ENCODE peak calls at places on chromosomes 3 and 15, in five cellular contexts. N is GM12878, K is A549, F is HepG2, A is IMR-90. V is an unnamed sample.

GRCh38 chr3:169146112-169146665 is 517.3 kb downstream of the MECOM start:
- DNase-seq in N (no peak), K (peak), F (no peak), A (peak), V (no peak)

GRCh38 chr3:25678581-25678980 is 13.9 kb upstream of the TOP2B start:
- DNase-seq in N (no peak), K (no peak), F (no peak), A (no peak), V (no peak)

GRCh38 chr3:161266731-161267150 is 45.6 kb downstream of the NMD3 start:
- DNase-seq in N (no peak), K (no peak), F (peak), A (peak), V (no peak)

GRCh38 chr15:59997070-59997701 is 6.9 kb upstream of the FOXB1 start:
- DNase-seq in N (no peak), K (no peak), F (no peak), A (no peak), V (peak)

GRCh38 chr3:44184319-44184953 is 57.2 kb upstream of the TOPAZ1 start:
- DNase-seq in N (no peak), K (no peak), F (no peak), A (no peak), V (peak)

GRCh38 chr3:146912233-146913015 is 307.3 kb upstream of the PLSCR5 start:
- DNase-seq in N (no peak), K (no peak), F (no peak), A (no peak), V (no peak)

GRCh38 chr3:126104028-126104635 is 20.2 kb upstream of the SLC41A3 start:
- DNase-seq in N (no peak), K (no peak), F (no peak), A (no peak), V (peak)

GRCh38 chr3:195542261-195542660 is 864 bp downstream of the PPP1R2 start:
- DNase-seq in N (no peak), K (no peak), F (no peak), A (no peak), V (peak)

GRCh38 chr15:40486066-40486770 is 15.4 kb downstream of the CHST14 start:
- DNase-seq in N (no peak), K (no peak), F (no peak), A (no peak), V (no peak)

GRCh38 chr3:45551214-45552010 is 43.1 kb upstream of the LIMD1 start:
- DNase-seq in N (no peak), K (no peak), F (peak), A (peak), V (no peak)

GRCh38 chr3:115862099-115862498 is 238.8 kb downstream of the GAP43 start:
- DNase-seq in N (no peak), K (no peak), F (no peak), A (no peak), V (no peak)

GRCh38 chr3:78742041-78742440 is 1025.8 kb downstream of the ROBO1 start:
- DNase-seq in N (no peak), K (no peak), F (no peak), A (no peak), V (no peak)

GRCh38 chr3:126158016-126158911 is 22.1 kb downstream of the ALDH1L1 start:
- DNase-seq in N (no peak), K (no peak), F (no peak), A (no peak), V (no peak)

GRCh38 chr3:133366921-133367320 is 32.9 kb upstream of the BFSP2 start:
- DNase-seq in N (no peak), K (no peak), F (no peak), A (no peak), V (no peak)

GRCh38 chr3:177050466-177051237 is 146.6 kb downstream of the TBL1XR1 start:
- DNase-seq in N (no peak), K (peak), F (peak), A (peak), V (peak)

GRCh38 chr15:100043069-100043641 is 298.6 kb downstream of the ADAMTS17 start:
- DNase-seq in N (no peak), K (no peak), F (no peak), A (peak), V (no peak)

GRCh38 chr15:59420986-59421618 is 16.9 kb upstream of the FAM81A start:
- DNase-seq in N (no peak), K (no peak), F (no peak), A (peak), V (no peak)

GRCh38 chr3:124791639-124792111 is 61.4 kb downstream of the UMPS start:
- DNase-seq in N (no peak), K (no peak), F (no peak), A (peak), V (no peak)

GRCh38 chr3:132530624-132531023 is 66.4 kb upstream of the ACKR4 start:
- DNase-seq in N (no peak), K (no peak), F (no peak), A (no peak), V (no peak)

GRCh38 chr15:99440551-99441426 is 125.0 kb upstream of the MEF2A start:
- DNase-seq in N (no peak), K (no peak), F (no peak), A (no peak), V (peak)

GRCh38 chr3:40079203-40079844 is 230.2 kb upstream of the EIF1B start:
- DNase-seq in N (no peak), K (no peak), F (peak), A (peak), V (no peak)

GRCh38 chr3:10015476-10015904 is 10.7 kb upstream of the FANCD2 start:
- DNase-seq in N (no peak), K (no peak), F (no peak), A (peak), V (no peak)

GRCh38 chr3:15934389-15935195 is 136.8 kb upstream of the ANKRD28 start:
- DNase-seq in N (no peak), K (no peak), F (no peak), A (peak), V (no peak)

GRCh38 chr3:50430186-50430585 is 70.9 kb upstream of the TMEM115 start:
- DNase-seq in N (no peak), K (no peak), F (no peak), A (no peak), V (no peak)

GRCh38 chr3:130974201-130974600 is 52.4 kb downstream of the ASTE1 start:
- DNase-seq in N (no peak), K (no peak), F (no peak), A (no peak), V (no peak)

GRCh38 chr15:79673416-79674123 is 223.2 kb downstream of the MTHFS start:
- DNase-seq in N (peak), K (peak), F (no peak), A (peak), V (no peak)

GRCh38 chr3:158725348-158725966 is 6.8 kb downstream of the RARRES1 start:
- DNase-seq in N (no peak), K (peak), F (peak), A (peak), V (no peak)

GRCh38 chr3:16174976-16175901 is 759 bp downstream of the GALNT15 start:
- DNase-seq in N (no peak), K (no peak), F (no peak), A (no peak), V (no peak)

GRCh38 chr3:115784739-115785571 is 161.6 kb downstream of the GAP43 start:
- DNase-seq in N (no peak), K (no peak), F (no peak), A (peak), V (peak)

GRCh38 chr3:79018671-79019136 is 749.1 kb downstream of the ROBO1 start:
- DNase-seq in N (no peak), K (peak), F (peak), A (peak), V (peak)

GRCh38 chr3:39960515-39961403 is 151.3 kb downstream of the MYRIP start:
- DNase-seq in N (no peak), K (no peak), F (no peak), A (no peak), V (no peak)

GRCh38 chr15:100103828-100104227 is 237.9 kb downstream of the ADAMTS17 start:
- DNase-seq in N (no peak), K (no peak), F (no peak), A (no peak), V (no peak)

GRCh38 chr3:18446067-18446793 is 21.1 kb upstream of the SATB1 start:
- DNase-seq in N (no peak), K (no peak), F (no peak), A (no peak), V (no peak)
- TF ChIP-seq SMC3 in N (no peak), K (no peak), F (no peak), A (no peak), V (no peak)

DNA sequence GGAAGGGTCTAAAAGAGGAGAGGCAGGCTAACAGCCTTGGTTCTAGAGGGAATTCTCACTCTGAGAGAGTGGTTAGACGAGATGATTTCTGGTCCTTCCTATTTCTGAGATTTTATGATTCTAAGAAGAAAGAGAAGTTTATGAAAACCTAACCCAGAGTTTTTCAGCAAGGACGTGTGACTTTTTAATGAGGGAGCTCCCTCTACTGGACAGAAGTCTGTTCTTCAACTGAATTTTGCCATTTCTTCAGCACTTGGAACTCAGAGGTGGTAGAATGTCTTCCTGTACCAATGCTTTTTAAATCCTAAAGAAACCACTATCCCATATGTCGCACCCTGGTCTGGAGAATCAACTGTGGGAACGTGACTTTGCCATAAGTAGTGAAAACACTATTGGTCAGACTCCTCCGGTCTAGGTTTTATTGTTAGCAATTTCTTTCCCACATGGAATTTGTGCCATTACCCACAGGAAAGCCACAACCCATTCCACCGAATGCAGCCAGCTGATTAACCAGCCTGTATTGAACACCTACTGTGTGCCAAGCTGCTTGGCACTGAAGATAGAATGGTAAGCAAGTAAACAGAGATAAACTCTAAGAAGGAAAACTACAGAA is 199.5 kb upstream of the LMCD1 start:
- DNase-seq in N (no peak), K (peak), F (peak), A (peak), V (peak)
- TF ChIP-seq SMC3 in N (peak), K (peak), F (no peak), A (peak), V (peak)

GRCh38 chr3:136862611-136862951 is 573 bp downstream of the NCK1 start:
- DNase-seq in N (no peak), K (peak), F (peak), A (peak), V (peak)
- TF ChIP-seq SMC3 in N (no peak), K (no peak), F (no peak), A (no peak), V (no peak)

GRCh38 chr15:41692049-41692448 is 31.8 kb downstream of the MGA start:
- DNase-seq in N (no peak), K (no peak), F (no peak), A (no peak), V (no peak)

GRCh38 chr15:41693757-41694156 is 33.6 kb downstream of the MGA start:
- DNase-seq in N (no peak), K (no peak), F (no peak), A (no peak), V (no peak)

GRCh38 chr15:41698779-41699178 is 38.6 kb downstream of the MGA start:
- DNase-seq in N (no peak), K (no peak), F (no peak), A (peak), V (no peak)

GRCh38 chr15:41691471-41691870 is 31.3 kb downstream of the MGA start:
- DNase-seq in N (no peak), K (no peak), F (no peak), A (no peak), V (no peak)

DNA sequence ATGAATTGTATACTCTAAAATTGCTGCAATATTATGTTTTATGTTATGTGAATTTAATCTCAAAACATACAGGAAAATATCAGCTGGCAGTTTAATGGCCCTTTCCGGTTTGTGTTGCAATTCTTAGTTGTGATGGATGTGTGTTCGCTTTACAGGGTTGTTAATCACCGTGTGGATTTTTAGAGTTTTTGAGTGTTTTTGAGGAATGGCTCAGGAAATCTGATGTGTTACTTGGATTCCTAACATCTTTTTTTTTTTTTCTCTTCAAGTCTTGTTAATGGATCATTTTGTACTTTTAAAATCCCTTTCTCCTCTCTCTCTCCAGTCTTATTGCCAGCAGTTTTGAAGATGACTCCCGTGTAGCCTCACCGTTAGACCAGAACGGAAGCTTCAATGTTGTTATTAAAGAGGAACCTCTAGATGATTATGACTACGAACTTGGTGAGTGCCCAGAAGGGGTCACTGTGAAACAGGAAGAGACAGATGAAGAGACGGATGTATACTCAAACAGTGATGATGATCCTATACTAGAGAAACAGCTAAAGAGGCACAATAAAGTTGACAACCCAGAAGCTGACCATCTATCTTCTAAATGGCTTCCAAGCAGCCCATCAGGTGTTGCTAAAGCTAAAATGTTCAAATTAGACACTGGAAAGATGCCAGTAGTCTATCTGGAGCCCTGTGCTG is 35.7 kb downstream of the MGA start:
- DNase-seq in N (peak), K (peak), F (peak), A (peak), V (peak)
- TF ChIP-seq SMC3 in N (no peak), K (no peak), F (no peak), A (peak), V (peak)

DNA sequence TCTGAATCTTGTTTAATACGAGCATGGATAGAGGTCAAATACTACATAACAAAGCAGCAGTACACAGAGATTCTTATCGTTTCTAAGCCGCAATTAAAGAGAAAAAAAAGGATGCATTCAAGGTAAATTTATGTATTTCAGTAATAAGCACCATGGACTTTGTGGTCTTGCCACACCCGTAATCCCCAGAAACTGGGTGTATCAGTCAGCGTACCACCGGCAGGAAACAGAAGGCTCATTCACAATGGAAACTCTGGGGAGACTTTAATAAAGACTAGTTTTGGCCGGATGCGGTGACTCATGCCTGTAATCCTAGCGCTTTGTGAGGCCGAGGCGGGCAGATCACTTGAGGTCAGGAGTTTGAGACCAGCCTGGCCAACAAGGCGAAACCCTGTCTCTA is 81.9 kb upstream of the ZNF280D start:
- DNase-seq in N (no peak), K (no peak), F (no peak), A (no peak), V (no peak)
- TF ChIP-seq SMC3 in N (no peak), K (no peak), F (no peak), A (no peak), V (no peak)

DNA sequence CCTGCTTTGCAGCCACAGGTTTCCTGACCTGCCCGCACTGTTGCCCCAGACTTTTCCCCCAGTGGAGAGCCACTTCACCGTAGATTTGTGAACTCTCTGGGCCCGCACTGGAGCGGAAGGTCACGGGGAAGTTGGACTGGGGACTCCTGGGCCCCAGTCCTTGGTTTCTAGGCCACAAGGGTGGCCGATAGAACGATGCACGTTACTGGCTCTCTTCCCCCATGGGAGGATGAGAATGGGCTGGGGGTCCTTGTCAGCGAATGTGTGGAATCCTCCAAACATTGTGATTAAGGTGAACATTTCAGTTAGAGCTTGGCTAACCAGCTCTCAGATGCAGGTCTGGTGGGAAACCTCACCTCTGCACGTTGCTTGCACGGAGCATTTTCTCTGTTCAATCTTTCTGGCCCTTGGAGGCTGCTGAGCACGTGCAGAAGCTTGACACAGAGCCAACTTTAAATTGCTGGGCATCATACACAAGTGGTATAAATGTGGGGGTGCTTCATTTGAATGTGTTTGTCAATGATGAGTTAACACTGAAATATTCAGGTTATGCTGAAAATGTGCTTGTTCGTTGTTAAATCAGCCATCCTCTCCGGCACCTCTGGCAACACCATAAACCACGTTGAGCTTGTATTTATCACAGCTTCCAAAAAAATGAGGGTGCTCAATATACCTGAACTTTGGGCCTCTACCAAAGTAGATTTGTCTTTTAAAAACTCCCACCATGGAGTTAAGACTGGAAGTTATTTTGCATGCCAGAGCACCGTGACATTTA is 976 bp downstream of the DIS3L start:
- DNase-seq in N (peak), K (peak), F (peak), A (peak), V (no peak)
- TF ChIP-seq SMC3 in N (no peak), K (no peak), F (no peak), A (no peak), V (no peak)

DNA sequence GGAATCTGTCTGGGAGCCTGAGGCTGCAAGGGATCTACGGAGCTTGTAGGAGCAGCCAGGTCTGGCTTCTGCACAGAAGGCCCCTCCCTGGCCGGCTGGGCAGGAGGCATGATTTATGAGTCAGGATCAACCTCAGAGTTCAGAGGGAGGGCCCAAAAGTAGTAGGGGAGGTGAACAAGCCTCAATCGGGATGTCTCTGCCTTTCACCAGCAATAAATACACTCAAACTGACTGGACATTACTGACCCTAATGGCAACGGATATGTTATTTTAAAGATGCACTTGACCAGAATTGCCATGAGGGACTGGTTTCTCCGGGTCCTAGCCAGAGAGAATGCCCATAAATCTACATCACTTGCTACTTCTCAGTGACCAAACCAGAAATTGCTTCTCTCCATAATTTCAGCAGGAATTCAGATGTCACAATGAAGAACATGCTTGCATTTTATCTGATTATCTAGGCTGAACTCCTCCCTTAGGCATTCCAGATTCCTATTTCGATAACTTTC is 109.6 kb upstream of the LMOD3 start:
- DNase-seq in N (no peak), K (no peak), F (no peak), A (no peak), V (peak)
- TF ChIP-seq SMC3 in N (no peak), K (no peak), F (no peak), A (no peak), V (no peak)

DNA sequence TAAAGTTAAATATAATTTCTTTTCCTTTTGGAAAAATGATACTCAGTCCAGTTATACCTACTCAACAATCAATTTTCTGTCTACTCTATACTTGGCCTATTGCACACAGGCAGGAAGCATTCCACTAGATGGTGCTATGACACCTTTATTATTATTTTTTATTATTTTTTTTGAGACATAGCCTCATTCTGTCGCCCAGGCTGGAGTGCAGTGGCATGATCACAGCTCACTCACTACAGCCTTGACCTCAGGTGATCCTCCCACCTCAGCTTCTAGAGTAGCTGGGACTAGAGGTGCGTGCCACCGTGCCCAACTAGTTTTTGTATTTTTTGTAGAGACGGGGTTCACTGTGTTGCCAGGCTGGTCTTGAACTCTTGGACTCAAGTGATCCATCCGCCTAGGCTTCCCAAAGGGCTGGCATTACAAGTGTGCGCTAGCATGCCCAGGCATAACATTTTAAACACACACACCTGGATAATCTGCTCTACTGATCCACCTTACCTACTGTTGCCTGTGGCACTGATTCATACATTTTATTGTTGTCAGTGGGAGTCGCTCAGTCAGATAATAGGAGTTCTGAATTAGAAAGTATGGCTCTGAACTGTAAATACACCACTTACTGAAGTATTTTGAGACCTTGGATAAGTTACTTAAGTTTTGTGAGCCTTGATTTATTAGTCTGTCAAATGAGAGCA is 56.2 kb downstream of the EIF3J start:
- DNase-seq in N (no peak), K (no peak), F (no peak), A (no peak), V (peak)
- TF ChIP-seq SMC3 in N (peak), K (no peak), F (no peak), A (peak), V (peak)

GRCh38 chr3:187368251-187368733 is at the start of gene RTP4:
- DNase-seq in N (peak), K (no peak), F (peak), A (peak), V (no peak)
- TF ChIP-seq SMC3 in N (no peak), K (no peak), F (no peak), A (no peak), V (no peak)

V was measured in SK-N-SH.